ENCODE peak calls at places on chromosome 21, in four cellular contexts. V, B, I and M are unnamed samples.

GRCh38 chr21:44702973-44703730 is 6.2 kb downstream of the KRTAP10-12 start:
- DNase-seq in V (no peak), B (no peak), I (no peak), M (no peak)

GRCh38 chr21:42736646-42737350 is 83.4 kb downstream of the PDE9A start:
- DNase-seq in V (no peak), B (no peak), I (no peak), M (no peak)

GRCh38 chr21:33070921-33071877 is 1.3 kb downstream of the OLIG1 start:
- DNase-seq in V (no peak), B (no peak), I (no peak), M (no peak)

GRCh38 chr21:19322360-19322759 is 918.8 kb upstream of the TMPRSS15 start:
- DNase-seq in V (no peak), B (peak; percentile 35), I (no peak), M (no peak)

GRCh38 chr21:45016491-45017375 is 57.6 kb upstream of the ADARB1 start:
- DNase-seq in V (no peak), B (no peak), I (no peak), M (no peak)

GRCh38 chr21:39612233-39613028 is at the start of gene B3GALT5:
- DNase-seq in V (no peak), B (peak; percentile 45), I (no peak), M (no peak)

GRCh38 chr21:38505654-38506523 is 7.6 kb upstream of the ERG start:
- DNase-seq in V (no peak), B (peak; percentile 85), I (peak; percentile 24), M (peak; percentile 60)

GRCh38 chr21:26513212-26513611 is 59.9 kb downstream of the CYYR1 start:
- DNase-seq in V (no peak), B (peak; percentile 77), I (no peak), M (no peak)

GRCh38 chr21:45497846-45498645 is 44.2 kb downstream of the SLC19A1 start:
- DNase-seq in V (no peak), B (no peak), I (no peak), M (no peak)